ENCODE peak calls at places on chromosomes 1 and 21, in five cellular contexts. E is left ventricle myocardium inferior, W is fibroblast of mammary gland, L is fibroblast of the aortic adventitia, O is AG04450. A is an unnamed sample.
A peak's percentile ranks its signal among the peaks of the same experiment; 100 is the strongest.

GRCh38 chr1:8394456-8395321 is 76.8 kb downstream of the SLC45A1 start:
- DNase-seq in E (no peak), W (peak; percentile 91), O (peak; percentile 82), L (peak; percentile 91), A (peak; percentile 80)

GRCh38 chr1:30522031-30523004 is 201.1 kb downstream of the MATN1 start:
- DNase-seq in W (peak; percentile 86), L (peak; percentile 86), E (peak; percentile 82), O (no peak), A (peak; percentile 72)

GRCh38 chr1:8323706-8324105 is 5.8 kb downstream of the SLC45A1 start:
- DNase-seq in W (no peak), O (no peak), E (peak; percentile 68), L (no peak), A (no peak)

GRCh38 chr1:7250826-7251800 is 465.9 kb downstream of the CAMTA1 start:
- DNase-seq in E (no peak), O (no peak), L (no peak), W (no peak), A (no peak)

GRCh38 chr1:161792740-161793139 is 26.6 kb downstream of the ATF6 start:
- DNase-seq in E (no peak), O (peak; percentile 60), W (peak; percentile 92), L (peak; percentile 89), A (peak; percentile 70)

GRCh38 chr1:152577168-152577567 is 3.1 kb downstream of the LCE3D start:
- DNase-seq in W (peak; percentile 7), L (no peak), O (no peak), E (no peak), A (no peak)

GRCh38 chr1:61053712-61054608 is 28.4 kb upstream of the NFIA start:
- DNase-seq in O (no peak), L (peak; percentile 22), W (no peak), E (peak; percentile 74), A (no peak)

GRCh38 chr1:200033511-200034261 is 6.2 kb downstream of the NR5A2 start:
- DNase-seq in W (no peak), O (no peak), E (no peak), L (peak; percentile 62), A (no peak)

GRCh38 chr1:192491804-192492554 is 83.6 kb upstream of the RGS1 start:
- DNase-seq in O (no peak), E (no peak), L (no peak), W (peak; percentile 92), A (no peak)

GRCh38 chr1:77412794-77413530 is 131.1 kb downstream of the AK5 start:
- DNase-seq in W (no peak), O (no peak), E (no peak), L (no peak), A (no peak)

GRCh38 chr1:238681021-238681420 is 705.3 kb upstream of the CHRM3 start:
- DNase-seq in L (peak; percentile 53), W (peak; percentile 80), O (no peak), E (no peak), A (no peak)

GRCh38 chr1:62391369-62391971 is 45.4 kb upstream of the USP1 start:
- DNase-seq in L (no peak), W (peak; percentile 11), O (no peak), E (no peak), A (no peak)

GRCh38 chr1:10788592-10789006 is 7.8 kb downstream of the CASZ1 start:
- DNase-seq in W (no peak), E (peak; percentile 71), O (no peak), L (no peak), A (no peak)

GRCh38 chr1:168709407-168709891 is 19.6 kb downstream of the DPT start:
- DNase-seq in L (peak; percentile 91), O (no peak), E (no peak), W (peak; percentile 94), A (peak; percentile 83)

GRCh38 chr1:192749349-192749748 is 59.5 kb upstream of the RGS2 start:
- DNase-seq in E (no peak), L (peak; percentile 12), O (no peak), W (no peak), A (no peak)

GRCh38 chr1:36365310-36365895 is 20.3 kb downstream of the STK40 start:
- DNase-seq in W (peak; percentile 86), E (peak; percentile 72), L (peak; percentile 56), O (no peak), A (no peak)

GRCh38 chr1:231971397-231972233 is 345.0 kb downstream of the DISC1 start:
- DNase-seq in L (peak; percentile 73), O (no peak), E (no peak), W (peak; percentile 10), A (peak; percentile 23)

GRCh38 chr1:112298558-112298957 is 97.5 kb upstream of the CTTNBP2NL start:
- DNase-seq in W (peak; percentile 66), O (peak; percentile 15), E (no peak), L (peak; percentile 59), A (peak; percentile 21)

GRCh38 chr1:226979517-226980121 is 39.5 kb downstream of the COQ8A start:
- DNase-seq in O (no peak), W (no peak), L (no peak), E (peak; percentile 59), A (no peak)

GRCh38 chr1:158496379-158496778 is 24.4 kb downstream of the OR10R2 start:
- DNase-seq in O (no peak), W (peak; percentile 8), E (no peak), L (peak; percentile 0), A (no peak)
- TF ChIP-seq CTCF in O (no peak), W (no peak), E (peak; percentile 27), L (no peak), A (no peak)

DNA sequence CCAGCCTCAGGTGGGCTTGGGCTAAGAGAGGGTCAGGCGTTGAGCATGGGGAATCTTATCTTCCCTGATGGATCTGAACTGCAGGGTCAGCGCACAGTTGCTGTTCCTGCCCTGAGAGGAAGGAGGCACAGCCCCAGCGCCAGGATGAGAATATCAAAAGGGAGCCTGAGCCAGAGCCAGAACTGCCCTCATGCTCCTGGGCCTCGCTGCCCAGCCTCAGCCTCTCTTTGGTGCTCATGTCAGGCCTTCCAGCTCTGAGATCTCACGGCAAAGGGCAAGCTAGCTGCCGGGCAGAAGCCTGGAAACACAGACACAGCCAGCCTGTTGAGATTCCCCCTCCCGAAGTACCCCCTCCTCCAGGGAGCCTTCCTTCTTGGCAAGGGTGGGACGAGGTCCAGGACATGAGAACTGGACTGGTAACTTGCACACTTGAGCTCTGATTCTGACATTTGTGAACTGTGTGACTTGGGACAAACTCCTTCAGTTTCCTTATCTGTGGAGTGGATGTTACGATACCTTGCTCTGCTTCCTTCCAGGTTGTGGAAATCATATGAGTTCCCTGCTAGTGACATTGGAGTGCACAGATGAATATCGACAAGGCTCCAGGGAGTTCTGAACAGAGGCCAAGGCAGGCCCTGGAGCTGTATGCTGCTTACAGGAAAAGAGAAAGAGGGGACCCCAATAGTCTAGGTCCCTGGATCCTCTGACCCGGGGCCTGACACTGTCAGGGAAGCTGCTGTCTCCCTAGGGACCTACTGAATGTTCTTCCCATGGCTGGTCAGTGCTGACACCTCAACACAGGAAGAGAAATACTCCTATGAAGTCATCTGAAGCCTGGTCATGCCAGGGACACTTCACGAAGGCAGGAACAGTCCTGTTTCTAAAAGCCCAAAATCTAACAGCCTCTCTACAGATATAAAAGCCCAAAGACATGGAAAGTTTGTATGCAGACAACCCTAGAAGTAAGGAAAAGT is 1.4 kb upstream of the LAD1 start:
- DNase-seq in L (no peak), E (no peak), O (no peak), W (no peak), A (no peak)
- H3K4me3 ChIP-seq in L (no peak overlapping the region), E (no peak overlapping the region), O (no peak overlapping the region), W (no peak overlapping the region), A (no peak overlapping the region)

DNA sequence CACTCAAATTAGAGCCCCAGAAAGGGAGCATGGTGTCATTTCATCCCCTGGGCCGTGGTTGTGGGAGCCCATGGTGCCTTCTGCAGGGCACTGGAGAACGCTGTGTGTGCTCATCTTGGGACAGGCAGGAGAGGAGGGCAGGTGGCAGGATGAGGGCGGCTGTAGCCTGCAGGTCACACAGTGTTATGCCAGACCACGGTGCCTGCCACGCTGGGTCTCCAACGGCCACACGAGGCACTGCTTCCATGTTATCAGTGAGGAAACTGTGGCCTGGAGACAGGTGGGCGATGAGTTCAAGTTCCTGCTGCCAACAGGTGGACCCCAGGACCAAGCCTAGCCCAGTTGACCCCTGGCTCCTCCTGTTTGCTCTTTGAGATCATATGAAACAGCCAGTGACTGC is 21.0 kb downstream of the ABCG1 start:
- DNase-seq in E (peak; percentile 2), L (no peak), W (no peak), O (no peak), A (no peak)
- TF ChIP-seq CTCF in E (no peak), L (no peak), W (no peak), O (no peak), A (no peak)

DNA sequence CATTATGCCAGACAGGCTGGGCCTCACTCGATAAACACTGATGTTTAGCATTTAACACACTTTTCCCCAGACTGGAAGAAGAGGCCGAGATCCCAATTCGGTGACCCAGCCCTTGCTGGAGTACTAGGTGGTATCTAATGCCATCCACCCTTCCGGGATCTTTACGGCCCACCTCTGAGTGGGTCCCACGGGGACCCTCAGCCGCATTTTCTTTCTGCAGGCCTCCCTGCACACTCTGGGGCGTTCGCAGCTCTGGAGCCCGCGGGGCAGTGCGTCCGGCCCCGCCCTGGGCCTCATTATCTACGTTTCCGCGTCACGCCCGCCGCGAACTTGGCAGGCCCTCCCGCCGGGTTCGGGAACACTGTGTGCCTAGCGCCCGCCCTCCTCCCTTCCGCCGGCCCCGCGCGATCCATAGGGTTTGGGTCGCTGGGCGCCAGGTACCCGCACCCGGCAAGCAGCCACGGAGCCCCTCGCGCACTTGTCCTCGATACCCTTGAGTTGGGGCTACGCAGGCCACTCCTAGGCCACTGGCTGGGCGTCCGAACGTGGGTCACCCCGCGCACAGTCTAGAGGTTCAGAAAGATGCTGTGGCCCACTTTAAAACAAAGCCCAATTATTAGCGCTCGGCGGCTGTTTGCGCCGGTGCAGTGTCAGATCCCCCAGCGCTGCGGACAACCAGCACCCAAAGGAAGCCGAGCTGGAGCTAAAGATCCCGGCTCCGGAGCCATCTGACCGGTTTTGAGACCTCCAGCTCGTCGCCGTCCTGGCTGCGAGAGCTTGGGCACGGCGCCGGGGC is 942 bp upstream of the EVA1C start:
- DNase-seq in E (peak; percentile 97), L (peak; percentile 82), O (no peak), W (peak; percentile 77), A (no peak)
- H3K4me3 ChIP-seq in E (peak overlapping the region; percentile 85), L (peak overlapping the region; percentile 81), O (peak overlapping the region; percentile 66), W (peak overlapping the region; percentile 79), A (peak overlapping the region; percentile 69)

GRCh38 chr1:155713054-155713453 is 24.2 kb downstream of the DAP3 start:
- DNase-seq in E (no peak), O (no peak), L (peak; percentile 13), W (no peak), A (no peak)
- TF ChIP-seq CTCF in E (no peak), O (no peak), L (no peak), W (no peak), A (no peak)

GRCh38 chr1:69172003-69173000 is 395.4 kb upstream of the LRRC7 start:
- DNase-seq in O (no peak), L (peak; percentile 74), E (no peak), W (peak; percentile 71), A (no peak)
- H3K4me3 ChIP-seq in O (no peak overlapping the region), L (no peak overlapping the region), E (no peak overlapping the region), W (no peak overlapping the region), A (no peak overlapping the region)

GRCh38 chr1:165408518-165408917 is 36.4 kb downstream of the RXRG start:
- DNase-seq in O (no peak), L (peak; percentile 49), W (peak; percentile 73), E (no peak), A (no peak)
- TF ChIP-seq CTCF in O (no peak), L (peak; percentile 27), W (peak; percentile 55), E (peak; percentile 61), A (peak; percentile 35)